ENCODE peak calls at places on chromosomes 7 and 10, in seven cellular contexts. G is body of pancreas, K is Peyer's patch, Z is ELF-1, X is HepG2, P is Ammon's horn, N is psoas muscle. F is an unnamed sample.

GRCh38 chr7:3753868-3754267 is 452.8 kb downstream of the SDK1 start:
- DNase-seq in G (no peak), K (no peak), Z (no peak), X (no peak), P (no peak), N (no peak), F (no peak)

GRCh38 chr7:34260282-34260681 is 354.9 kb downstream of the BMPER start:
- DNase-seq in G (no peak), K (no peak), Z (no peak), X (no peak), P (no peak), N (no peak), F (peak; percentile 90)

GRCh38 chr10:36675458-36675880 is 449.9 kb upstream of the ANKRD30A start:
- DNase-seq in G (no peak), K (no peak), Z (no peak), X (no peak), P (no peak), N (no peak), F (peak; percentile 61)

GRCh38 chr10:42969909-42970308 is 107.0 kb upstream of the RET start:
- DNase-seq in G (no peak), K (no peak), Z (no peak), X (no peak), P (no peak), N (no peak), F (no peak)

GRCh38 chr7:64183126-64183742 is 23.8 kb upstream of the ZNF735 start:
- DNase-seq in G (peak; percentile 16), K (no peak), Z (peak; percentile 25), X (no peak), P (peak; percentile 9), N (peak; percentile 53), F (no peak)

GRCh38 chr10:30434273-30435067 is 486 bp downstream of the MAP3K8 start:
- DNase-seq in G (peak; percentile 85), K (peak; percentile 81), Z (peak; percentile 84), X (peak; percentile 83), P (peak; percentile 77), N (peak; percentile 95), F (peak; percentile 85)

GRCh38 chr7:22433710-22434460 is 66.1 kb downstream of the STEAP1B start:
- DNase-seq in G (no peak), K (no peak), Z (peak; percentile 84), X (peak; percentile 93), P (no peak), N (no peak), F (no peak)

GRCh38 chr10:112221545-112221944 is 38.0 kb upstream of the GPAM start:
- DNase-seq in G (no peak), K (no peak), Z (no peak), X (no peak), P (no peak), N (no peak), F (peak; percentile 78)

GRCh38 chr10:11806706-11807105 is 16.4 kb upstream of the PROSER2 start:
- DNase-seq in G (no peak), K (no peak), Z (no peak), X (no peak), P (no peak), N (no peak), F (no peak)

GRCh38 chr7:112381311-112382091 is 68.8 kb upstream of the IFRD1 start:
- DNase-seq in G (no peak), K (no peak), Z (no peak), X (no peak), P (no peak), N (no peak), F (no peak)

GRCh38 chr10:34713875-34714274 is 101.2 kb downstream of the PARD3 start:
- DNase-seq in G (no peak), K (no peak), Z (no peak), X (peak; percentile 71), P (no peak), N (no peak), F (no peak)

GRCh38 chr7:49229246-49229645 is 304.9 kb downstream of the CDC14C start:
- DNase-seq in G (no peak), K (no peak), Z (no peak), X (no peak), P (no peak), N (no peak), F (no peak)

GRCh38 chr7:92639213-92639896 is 49.2 kb upstream of the FAM133B start:
- DNase-seq in G (no peak), K (no peak), Z (no peak), X (no peak), P (no peak), N (no peak), F (no peak)

GRCh38 chr7:7609330-7609729 is 31.2 kb upstream of the UMAD1 start:
- DNase-seq in G (no peak), K (no peak), Z (no peak), X (no peak), P (no peak), N (no peak), F (no peak)

GRCh38 chr10:49086889-49087288 is 28.4 kb downstream of the VSTM4 start:
- DNase-seq in G (no peak), K (no peak), Z (no peak), X (no peak), P (no peak), N (no peak), F (no peak)

GRCh38 chr10:124214610-124215009 is 121.2 kb upstream of the CHST15 start:
- DNase-seq in G (no peak), K (no peak), Z (no peak), X (no peak), P (no peak), N (no peak), F (no peak)

GRCh38 chr7:151276651-151277590 is 28.4 kb upstream of the SMARCD3 start:
- DNase-seq in G (peak; percentile 45), K (peak; percentile 54), Z (peak; percentile 63), X (peak; percentile 7), P (peak; percentile 70), N (peak; percentile 78), F (peak; percentile 57)

GRCh38 chr10:100882681-100883321 is 30.0 kb upstream of the SLF2 start:
- DNase-seq in G (no peak), K (no peak), Z (no peak), X (no peak), P (no peak), N (no peak), F (no peak)

GRCh38 chr10:125661942-125662515 is 20.9 kb downstream of the TEX36 start:
- DNase-seq in G (no peak), K (no peak), Z (no peak), X (no peak), P (no peak), N (no peak), F (peak; percentile 88)

GRCh38 chr10:95445837-95446347 is 115.3 kb downstream of the SORBS1 start:
- DNase-seq in G (peak; percentile 65), K (no peak), Z (peak; percentile 79), X (peak; percentile 60), P (peak; percentile 73), N (peak; percentile 71), F (peak; percentile 82)

GRCh38 chr7:94366163-94366562 is 28.5 kb upstream of the COL1A2 start:
- DNase-seq in G (no peak), K (no peak), Z (no peak), X (no peak), P (no peak), N (no peak), F (no peak)

F was measured in MCF 10A.